ENCODE peak calls at places on chromosomes 11 and 22, in six cellular contexts. T, A, Z, H, G and K are unnamed samples.

GRCh38 chr11:73465019-73465675 is 88.9 kb downstream of the RELT start:
- DNase-seq in T (no peak), G (no peak), Z (no peak), H (no peak), A (no peak), K (no peak)

GRCh38 chr11:35664977-35665441 is 2.4 kb downstream of the TRIM44 start:
- DNase-seq in H (no peak), Z (no peak), T (peak), A (no peak), G (peak), K (no peak)

GRCh38 chr11:79274636-79275315 is 166.1 kb downstream of the TENM4 start:
- DNase-seq in H (no peak), T (no peak), A (no peak), G (peak), Z (no peak), K (no peak)

GRCh38 chr22:24592846-24593809 is at the start of gene LRRC75B:
- DNase-seq in H (no peak), A (no peak), G (peak), T (peak), Z (peak), K (no peak)

GRCh38 chr11:96228472-96228871 is 114.5 kb downstream of the MAML2 start:
- DNase-seq in G (peak), T (peak), A (no peak), Z (no peak), H (no peak), K (no peak)

GRCh38 chr22:28075260-28075981 is 156.4 kb upstream of the PITPNB start:
- DNase-seq in Z (no peak), A (no peak), T (peak), G (peak), H (no peak), K (no peak)

GRCh38 chr11:117172678-117173421 is 5.7 kb upstream of the SIDT2 start:
- DNase-seq in G (no peak), Z (peak), T (no peak), H (no peak), A (no peak), K (no peak)

GRCh38 chr22:25228822-25229221 is 9.4 kb downstream of the CRYBB2 start:
- DNase-seq in H (no peak), Z (no peak), T (no peak), G (no peak), A (no peak), K (no peak)

GRCh38 chr22:33038131-33038772 is 19.9 kb downstream of the SYN3 start:
- DNase-seq in T (no peak), Z (no peak), G (peak), A (no peak), H (no peak), K (no peak)

GRCh38 chr11:30789270-30789669 is 203.1 kb upstream of the MPPED2 start:
- DNase-seq in T (peak), H (no peak), G (peak), A (no peak), Z (no peak), K (no peak)

GRCh38 chr11:62000539-62001446 is 33.4 kb upstream of the FTH1 start:
- DNase-seq in G (no peak), A (no peak), H (no peak), Z (no peak), T (no peak), K (no peak)

GRCh38 chr22:39689421-39689820 is 118.9 kb downstream of the CACNA1I start:
- DNase-seq in T (no peak), G (no peak), A (no peak), Z (no peak), H (no peak), K (no peak)

GRCh38 chr22:21443735-21444421 is 23.3 kb upstream of the TMEM191C start:
- DNase-seq in T (no peak), G (no peak), H (no peak), A (no peak), Z (no peak), K (peak)

GRCh38 chr11:117796456-117797428 is at the start of gene DSCAML1:
- DNase-seq in A (peak), H (peak), Z (peak), G (no peak), T (no peak), K (peak)

GRCh38 chr11:77148963-77149715 is 21.1 kb downstream of the MYO7A start:
- DNase-seq in G (no peak), H (no peak), T (no peak), Z (no peak), A (no peak), K (no peak)

GRCh38 chr11:123450593-123450992 is 20.5 kb downstream of the GRAMD1B start:
- DNase-seq in A (no peak), H (no peak), Z (no peak), G (peak), T (peak), K (no peak)

GRCh38 chr11:23573430-23573829 is 713.2 kb upstream of the CCDC179 start:
- DNase-seq in Z (no peak), G (peak), A (no peak), H (no peak), T (peak), K (no peak)

GRCh38 chr11:112316971-112317370 is 56.3 kb upstream of the PLET1 start:
- DNase-seq in A (no peak), H (no peak), G (no peak), Z (no peak), T (peak), K (no peak)

GRCh38 chr22:20748820-20749428 is 25.0 kb upstream of the SERPIND1 start:
- DNase-seq in T (no peak), G (no peak), A (no peak), H (no peak), Z (no peak), K (no peak)